ENCODE peak calls at places on chromosomes 11 and 22, in nine cellular contexts. T, O, D, L, V, Z, F, J and G are unnamed samples.

GRCh38 chr11:63687845-63688244 is 6.5 kb downstream of the RTN3 start:
- DNase-seq in T (no peak), O (no peak), D (no peak), L (no peak), V (no peak), Z (no peak), F (no peak), J (no peak), G (no peak)

GRCh38 chr11:41612415-41612814 is 153.0 kb upstream of the LRRC4C start:
- DNase-seq in T (no peak), O (no peak), D (peak; percentile 9), L (no peak), V (no peak), Z (peak; percentile 13), F (no peak), J (no peak), G (no peak)

GRCh38 chr11:87425391-87425790 is 387.7 kb downstream of the TMEM135 start:
- DNase-seq in T (no peak), O (no peak), D (no peak), L (no peak), V (no peak), Z (no peak), F (no peak), J (no peak), G (no peak)

GRCh38 chr11:69981119-69981770 is 96.9 kb upstream of the ANO1 start:
- DNase-seq in T (no peak), O (no peak), D (no peak), L (no peak), V (no peak), Z (no peak), F (no peak), J (no peak), G (no peak)

GRCh38 chr22:38246692-38247091 is 26.1 kb downstream of the TMEM184B start:
- DNase-seq in T (peak; percentile 81), O (no peak), D (no peak), L (peak; percentile 66), V (no peak), Z (no peak), F (no peak), J (no peak), G (no peak)

GRCh38 chr11:15199693-15200092 is 85.0 kb downstream of the INSC start:
- DNase-seq in T (no peak), O (no peak), D (peak; percentile 94), L (peak; percentile 58), V (no peak), Z (no peak), F (no peak), J (no peak), G (no peak)

GRCh38 chr22:17613280-17613679 is 15.3 kb downstream of the ATP6V1E1 start:
- DNase-seq in T (no peak), O (no peak), D (no peak), L (no peak), V (no peak), Z (no peak), F (no peak), J (no peak), G (no peak)

GRCh38 chr22:30444632-30445437 is 19.3 kb downstream of the MTFP1 start:
- DNase-seq in T (no peak), O (no peak), D (peak; percentile 69), L (no peak), V (peak; percentile 73), Z (peak; percentile 80), F (peak; percentile 48), J (peak; percentile 54), G (no peak)

GRCh38 chr11:73391665-73392064 is 15.5 kb downstream of the RELT start:
- DNase-seq in T (no peak), O (no peak), D (no peak), L (no peak), V (no peak), Z (no peak), F (no peak), J (no peak), G (no peak)

GRCh38 chr11:102994101-102994500 is 38.6 kb upstream of the MMP13 start:
- DNase-seq in T (no peak), O (no peak), D (no peak), L (no peak), V (no peak), Z (peak; percentile 36), F (no peak), J (peak; percentile 23), G (no peak)

GRCh38 chr22:20437253-20438065 is at the start of gene SCARF2:
- DNase-seq in T (no peak), O (peak; percentile 93), D (no peak), L (peak; percentile 71), V (peak; percentile 85), Z (no peak), F (peak; percentile 37), J (no peak), G (no peak)

GRCh38 chr22:39194098-39194497 is 41.6 kb upstream of the CBX7 start:
- DNase-seq in T (no peak), O (no peak), D (no peak), L (no peak), V (no peak), Z (no peak), F (no peak), J (no peak), G (no peak)

GRCh38 chr22:48316245-48316875 is 1511.3 kb downstream of the BRD1 start:
- DNase-seq in T (no peak), O (no peak), D (no peak), L (no peak), V (no peak), Z (no peak), F (no peak), J (no peak), G (no peak)

GRCh38 chr11:115736146-115736545 is 231.9 kb upstream of the CADM1 start:
- DNase-seq in T (no peak), O (no peak), D (no peak), L (no peak), V (no peak), Z (no peak), F (no peak), J (no peak), G (no peak)

GRCh38 chr11:68498903-68499883 is 38.6 kb downstream of the PPP6R3 start:
- DNase-seq in T (no peak), O (no peak), D (no peak), L (no peak), V (no peak), Z (no peak), F (no peak), J (no peak), G (no peak)

GRCh38 chr11:124656759-124657627 is 16.5 kb downstream of the SIAE start:
- DNase-seq in T (no peak), O (peak; percentile 37), D (no peak), L (no peak), V (peak; percentile 47), Z (peak; percentile 65), F (no peak), J (no peak), G (no peak)

GRCh38 chr11:67666676-67667489 is 7.5 kb downstream of the ALDH3B2 start:
- DNase-seq in T (no peak), O (peak; percentile 55), D (no peak), L (no peak), V (no peak), Z (no peak), F (no peak), J (no peak), G (no peak)

GRCh38 chr22:40029189-40029890 is 34.6 kb downstream of the FAM83F start:
- DNase-seq in T (no peak), O (peak; percentile 57), D (no peak), L (no peak), V (no peak), Z (no peak), F (no peak), J (no peak), G (no peak)

GRCh38 chr11:117795726-117796455 is 1.1 kb downstream of the DSCAML1 start:
- DNase-seq in T (no peak), O (peak; percentile 74), D (no peak), L (no peak), V (peak; percentile 31), Z (no peak), F (no peak), J (no peak), G (no peak)

GRCh38 chr22:47107431-47107830 is 345.0 kb downstream of the TBC1D22A start:
- DNase-seq in T (no peak), O (no peak), D (peak; percentile 41), L (no peak), V (no peak), Z (no peak), F (no peak), J (peak; percentile 51), G (no peak)

DNA sequence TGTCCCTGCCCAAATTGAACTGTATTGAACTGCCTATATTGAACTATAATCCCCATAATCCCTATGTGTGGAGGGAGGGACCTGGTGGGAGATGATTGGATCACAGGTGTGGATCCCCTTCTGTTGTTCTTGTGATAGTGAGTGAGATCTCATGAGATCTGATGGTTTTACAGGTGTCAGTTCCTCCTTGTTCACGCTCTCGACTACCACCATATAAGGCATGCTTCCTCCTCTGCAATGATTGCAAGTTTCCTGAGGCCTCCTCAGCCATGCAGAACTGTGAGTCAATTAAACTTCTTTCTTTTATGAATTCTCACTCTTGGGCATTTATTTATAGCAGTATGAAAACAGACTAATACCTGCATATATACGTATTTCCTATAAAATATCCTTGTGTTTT is 206.5 kb upstream of the PDGFD start:
- DNase-seq in T (no peak), O (no peak), D (no peak), L (no peak), V (no peak), Z (no peak), F (no peak), J (no peak), G (no peak)
- TF ChIP-seq CTCF in T (no peak), O (no peak), D (no peak), L (no peak), V (no peak), Z (no peak), F (no peak), J (no peak), G (no peak)

GRCh38 chr11:60625262-60625661 is 74.2 kb upstream of the MS4A8 start:
- DNase-seq in T (no peak), O (no peak), D (peak; percentile 72), L (no peak), V (peak; percentile 19), Z (peak; percentile 85), F (no peak), J (peak; percentile 53), G (no peak)
- TF ChIP-seq CTCF in T (no peak), O (no peak), D (peak; percentile 15), L (no peak), V (no peak), Z (peak; percentile 79), F (no peak), J (peak; percentile 52), G (peak; percentile 50)

GRCh38 chr11:17010851-17011420 is 3.3 kb downstream of the PLEKHA7 start:
- DNase-seq in T (no peak), O (no peak), D (no peak), L (no peak), V (no peak), Z (no peak), F (no peak), J (no peak), G (no peak)
- TF ChIP-seq CTCF in T (no peak), O (no peak), D (no peak), L (no peak), V (no peak), Z (no peak), F (no peak), J (no peak), G (no peak)

DNA sequence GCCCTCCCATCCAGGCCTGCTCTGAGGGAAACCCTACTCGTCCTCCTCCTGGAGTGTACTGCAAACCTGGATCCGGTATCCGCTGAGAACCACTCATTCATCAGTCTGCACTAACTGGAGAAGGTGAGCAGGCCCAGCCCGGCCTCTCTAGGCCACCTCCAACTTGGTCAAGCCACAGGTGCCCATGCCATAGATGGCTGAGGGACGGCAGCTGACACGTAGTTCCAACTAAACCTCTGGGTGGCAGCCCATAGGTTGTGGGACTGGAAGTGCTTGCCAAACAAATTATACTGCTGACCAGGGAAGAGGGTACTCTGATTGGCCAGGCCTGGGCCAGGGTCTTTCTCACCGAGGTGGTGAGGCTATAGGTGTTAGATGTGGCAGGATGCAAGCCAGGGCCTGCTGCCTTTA is 5.9 kb downstream of the KCNQ1OT1 start:
- DNase-seq in T (no peak), O (no peak), D (no peak), L (peak; percentile 7), V (no peak), Z (no peak), F (no peak), J (no peak), G (no peak)
- TF ChIP-seq CTCF in T (no peak), O (no peak), D (no peak), L (no peak), V (no peak), Z (no peak), F (no peak), J (no peak), G (peak; percentile 20)